ENCODE peak calls at places on chromosomes 5 and 9, in six cellular contexts. One of them, this sample, is unnamed.

GRCh38 chr5:119269061-119269579 is 86.7 kb upstream of the TNFAIP8 start:
- DNase-seq in bronchial epithelial cell: peak
- DNase-seq in CD8-positive, alpha-beta T cell: no peak
- DNase-seq in GM23248: peak
- DNase-seq in A549: peak
- DNase-seq in astrocyte of the spinal cord: peak
- DNase-seq in this sample: peak

GRCh38 chr5:59161206-59162105 is 578.6 kb downstream of the RAB3C start:
- DNase-seq in CD8-positive, alpha-beta T cell: no peak
- DNase-seq in astrocyte of the spinal cord: no peak
- DNase-seq in GM23248: no peak
- DNase-seq in A549: no peak
- DNase-seq in bronchial epithelial cell: no peak
- DNase-seq in this sample: no peak

GRCh38 chr5:125835293-125836172 is 587.7 kb upstream of the GRAMD2B start:
- DNase-seq in bronchial epithelial cell: peak
- DNase-seq in astrocyte of the spinal cord: peak
- DNase-seq in CD8-positive, alpha-beta T cell: no peak
- DNase-seq in A549: peak
- DNase-seq in GM23248: peak
- DNase-seq in this sample: no peak

GRCh38 chr5:9192286-9192685 is 353.6 kb downstream of the SEMA5A start:
- DNase-seq in astrocyte of the spinal cord: no peak
- DNase-seq in bronchial epithelial cell: no peak
- DNase-seq in CD8-positive, alpha-beta T cell: no peak
- DNase-seq in GM23248: no peak
- DNase-seq in A549: no peak
- DNase-seq in this sample: no peak

GRCh38 chr5:79535477-79536192 is 21.7 kb upstream of the HOMER1 start:
- DNase-seq in bronchial epithelial cell: no peak
- DNase-seq in GM23248: peak
- DNase-seq in CD8-positive, alpha-beta T cell: no peak
- DNase-seq in astrocyte of the spinal cord: no peak
- DNase-seq in A549: no peak
- DNase-seq in this sample: no peak

GRCh38 chr5:14186132-14186830 is 43.1 kb downstream of the TRIO start:
- DNase-seq in GM23248: peak
- DNase-seq in A549: peak
- DNase-seq in CD8-positive, alpha-beta T cell: no peak
- DNase-seq in astrocyte of the spinal cord: peak
- DNase-seq in bronchial epithelial cell: peak
- DNase-seq in this sample: peak

GRCh38 chr9:19127881-19128719 is 808 bp upstream of the PLIN2 start:
- DNase-seq in CD8-positive, alpha-beta T cell: no peak
- DNase-seq in bronchial epithelial cell: no peak
- DNase-seq in astrocyte of the spinal cord: peak
- DNase-seq in GM23248: peak
- DNase-seq in A549: peak
- DNase-seq in this sample: no peak

GRCh38 chr9:32565967-32566366 is 7.0 kb downstream of the NDUFB6 start:
- DNase-seq in bronchial epithelial cell: no peak
- DNase-seq in A549: no peak
- DNase-seq in astrocyte of the spinal cord: no peak
- DNase-seq in GM23248: no peak
- DNase-seq in CD8-positive, alpha-beta T cell: no peak
- DNase-seq in this sample: no peak

GRCh38 chr5:170049713-170050112 is 56.0 kb upstream of the FOXI1 start:
- DNase-seq in CD8-positive, alpha-beta T cell: no peak
- DNase-seq in A549: no peak
- DNase-seq in bronchial epithelial cell: no peak
- DNase-seq in astrocyte of the spinal cord: no peak
- DNase-seq in GM23248: no peak
- DNase-seq in this sample: no peak

GRCh38 chr9:122580360-122580759 is 2.8 kb downstream of the OR1L8 start:
- DNase-seq in A549: peak
- DNase-seq in astrocyte of the spinal cord: peak
- DNase-seq in GM23248: peak
- DNase-seq in bronchial epithelial cell: peak
- DNase-seq in CD8-positive, alpha-beta T cell: no peak
- DNase-seq in this sample: no peak

GRCh38 chr9:128753627-128754026 is 18.1 kb downstream of the ZER1 start:
- DNase-seq in GM23248: no peak
- DNase-seq in A549: no peak
- DNase-seq in bronchial epithelial cell: no peak
- DNase-seq in astrocyte of the spinal cord: no peak
- DNase-seq in CD8-positive, alpha-beta T cell: no peak
- DNase-seq in this sample: no peak

GRCh38 chr5:669842-670395 is 23.2 kb downstream of the TPPP start:
- DNase-seq in astrocyte of the spinal cord: no peak
- DNase-seq in GM23248: no peak
- DNase-seq in CD8-positive, alpha-beta T cell: no peak
- DNase-seq in A549: no peak
- DNase-seq in bronchial epithelial cell: no peak
- DNase-seq in this sample: no peak

GRCh38 chr5:76733049-76733417 is 17.1 kb downstream of the F2R start:
- DNase-seq in bronchial epithelial cell: no peak
- DNase-seq in GM23248: no peak
- DNase-seq in CD8-positive, alpha-beta T cell: no peak
- DNase-seq in astrocyte of the spinal cord: no peak
- DNase-seq in A549: no peak
- DNase-seq in this sample: no peak

GRCh38 chr9:86321373-86321772 is 32.8 kb downstream of the TUT7 start:
- DNase-seq in CD8-positive, alpha-beta T cell: no peak
- DNase-seq in GM23248: peak
- DNase-seq in bronchial epithelial cell: peak
- DNase-seq in astrocyte of the spinal cord: peak
- DNase-seq in A549: peak
- DNase-seq in this sample: peak

GRCh38 chr5:105475401-105475800 is 1912.8 kb upstream of the NUDT12 start:
- DNase-seq in CD8-positive, alpha-beta T cell: no peak
- DNase-seq in astrocyte of the spinal cord: no peak
- DNase-seq in GM23248: no peak
- DNase-seq in bronchial epithelial cell: no peak
- DNase-seq in A549: no peak
- DNase-seq in this sample: no peak

GRCh38 chr5:38780316-38780715 is 65.5 kb upstream of the OSMR start:
- DNase-seq in astrocyte of the spinal cord: peak
- DNase-seq in bronchial epithelial cell: peak
- DNase-seq in A549: no peak
- DNase-seq in CD8-positive, alpha-beta T cell: no peak
- DNase-seq in GM23248: no peak
- DNase-seq in this sample: no peak

GRCh38 chr5:116084231-116084630 is 594 bp upstream of the COMMD10 start:
- DNase-seq in bronchial epithelial cell: peak
- DNase-seq in A549: peak
- DNase-seq in GM23248: peak
- DNase-seq in astrocyte of the spinal cord: peak
- DNase-seq in CD8-positive, alpha-beta T cell: no peak
- DNase-seq in this sample: no peak

GRCh38 chr9:82260691-82261090 is 272.1 kb downstream of the SPATA31D1 start:
- DNase-seq in GM23248: no peak
- DNase-seq in bronchial epithelial cell: no peak
- DNase-seq in astrocyte of the spinal cord: no peak
- DNase-seq in A549: no peak
- DNase-seq in CD8-positive, alpha-beta T cell: no peak
- DNase-seq in this sample: no peak

GRCh38 chr5:93576015-93576414 is 5.0 kb downstream of the NR2F1-AS1 start:
- DNase-seq in astrocyte of the spinal cord: peak
- DNase-seq in bronchial epithelial cell: no peak
- DNase-seq in A549: no peak
- DNase-seq in GM23248: no peak
- DNase-seq in CD8-positive, alpha-beta T cell: no peak
- DNase-seq in this sample: no peak

GRCh38 chr5:73654171-73654811 is 28.3 kb downstream of the ARHGEF28 start:
- DNase-seq in GM23248: peak
- DNase-seq in A549: peak
- DNase-seq in CD8-positive, alpha-beta T cell: no peak
- DNase-seq in bronchial epithelial cell: peak
- DNase-seq in astrocyte of the spinal cord: no peak
- DNase-seq in this sample: peak

GRCh38 chr5:158265931-158266710 is 407.2 kb upstream of the CLINT1 start:
- DNase-seq in astrocyte of the spinal cord: no peak
- DNase-seq in GM23248: no peak
- DNase-seq in bronchial epithelial cell: no peak
- DNase-seq in A549: no peak
- DNase-seq in CD8-positive, alpha-beta T cell: no peak
- DNase-seq in this sample: no peak

GRCh38 chr9:74499770-74500583 is 2.8 kb downstream of the RORB start:
- DNase-seq in astrocyte of the spinal cord: peak
- DNase-seq in A549: no peak
- DNase-seq in GM23248: no peak
- DNase-seq in bronchial epithelial cell: no peak
- DNase-seq in CD8-positive, alpha-beta T cell: no peak
- DNase-seq in this sample: no peak

GRCh38 chr9:31335529-31336234 is 1048.8 kb upstream of the ACO1 start:
- DNase-seq in astrocyte of the spinal cord: no peak
- DNase-seq in GM23248: no peak
- DNase-seq in CD8-positive, alpha-beta T cell: no peak
- DNase-seq in A549: no peak
- DNase-seq in bronchial epithelial cell: no peak
- DNase-seq in this sample: no peak

GRCh38 chr5:77663081-77663863 is 24.8 kb upstream of the OTP start:
- DNase-seq in CD8-positive, alpha-beta T cell: no peak
- DNase-seq in GM23248: peak
- DNase-seq in astrocyte of the spinal cord: no peak
- DNase-seq in bronchial epithelial cell: no peak
- DNase-seq in A549: no peak
- DNase-seq in this sample: no peak

GRCh38 chr5:66015296-66015960 is 89.1 kb downstream of the ERBIN start:
- DNase-seq in astrocyte of the spinal cord: no peak
- DNase-seq in bronchial epithelial cell: no peak
- DNase-seq in CD8-positive, alpha-beta T cell: no peak
- DNase-seq in GM23248: no peak
- DNase-seq in A549: no peak
- DNase-seq in this sample: no peak

GRCh38 chr9:106757539-106757938 is 105.4 kb upstream of the ZNF462 start:
- DNase-seq in A549: no peak
- DNase-seq in astrocyte of the spinal cord: no peak
- DNase-seq in bronchial epithelial cell: no peak
- DNase-seq in GM23248: no peak
- DNase-seq in CD8-positive, alpha-beta T cell: no peak
- DNase-seq in this sample: no peak

GRCh38 chr5:56088967-56089829 is 94.4 kb upstream of the IL6ST start:
- DNase-seq in GM23248: peak
- DNase-seq in CD8-positive, alpha-beta T cell: no peak
- DNase-seq in A549: peak
- DNase-seq in astrocyte of the spinal cord: peak
- DNase-seq in bronchial epithelial cell: peak
- DNase-seq in this sample: peak

GRCh38 chr9:37534901-37535300 is 41.3 kb downstream of the FBXO10 start:
- DNase-seq in CD8-positive, alpha-beta T cell: no peak
- DNase-seq in bronchial epithelial cell: no peak
- DNase-seq in A549: no peak
- DNase-seq in astrocyte of the spinal cord: no peak
- DNase-seq in GM23248: no peak
- DNase-seq in this sample: no peak

DNA sequence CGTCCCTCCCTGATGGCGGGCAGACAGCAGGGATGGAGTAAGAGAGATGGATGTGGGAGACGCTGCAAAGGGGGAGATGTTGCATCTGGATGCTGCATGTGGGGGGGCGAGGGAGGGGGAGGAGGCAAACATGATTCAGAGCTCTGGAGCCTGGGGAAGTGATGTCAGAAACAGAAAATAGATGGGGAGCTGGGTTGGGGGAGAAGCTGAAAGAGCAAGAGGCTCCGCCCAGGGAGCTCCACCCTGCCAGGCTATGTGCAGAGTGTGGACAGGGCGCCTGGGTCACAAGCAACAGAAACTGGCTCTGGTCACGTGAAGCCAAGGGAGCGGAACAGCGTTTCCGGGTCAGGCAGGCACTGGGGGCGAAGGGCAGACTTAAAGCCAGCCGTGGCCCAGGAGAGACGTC is 12.7 kb downstream of the UNC5A start:
- DNase-seq in GM23248: no peak
- DNase-seq in astrocyte of the spinal cord: no peak
- DNase-seq in A549: no peak
- DNase-seq in bronchial epithelial cell: peak
- DNase-seq in CD8-positive, alpha-beta T cell: no peak
- DNase-seq in this sample: peak
- H3K4me3 ChIP-seq in GM23248: no peak
- H3K4me3 ChIP-seq in astrocyte of the spinal cord: no peak
- H3K4me3 ChIP-seq in A549: no peak
- H3K4me3 ChIP-seq in bronchial epithelial cell: no peak
- H3K4me3 ChIP-seq in CD8-positive, alpha-beta T cell: no peak
- H3K4me3 ChIP-seq in this sample: peak

DNA sequence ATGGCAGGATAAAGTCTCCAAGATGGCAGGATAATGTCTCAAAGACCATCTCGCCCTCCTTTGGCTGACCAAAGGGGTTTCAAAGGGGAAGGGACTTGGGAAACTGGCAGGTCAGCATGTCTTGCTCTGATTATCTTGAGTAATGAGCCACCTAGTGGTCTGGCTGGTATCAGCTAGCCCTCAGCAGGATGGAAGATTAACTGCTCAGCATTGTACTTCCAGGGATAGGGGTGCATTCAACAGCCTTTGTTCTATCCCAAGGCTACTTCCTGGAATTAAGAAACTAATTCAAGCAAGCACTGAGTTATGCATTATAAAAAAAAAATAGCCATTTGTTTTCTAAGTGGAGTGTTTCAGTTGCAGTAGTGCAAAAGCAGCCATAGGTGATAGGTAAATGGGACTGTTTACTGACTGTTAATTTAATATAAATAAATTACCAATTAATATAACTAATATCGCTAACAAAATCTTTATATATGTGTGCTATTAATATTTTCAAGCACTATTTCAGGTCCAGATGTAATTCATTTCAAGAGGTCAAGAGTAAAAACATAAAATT is 555.5 kb downstream of the CDH9 start:
- DNase-seq in A549: peak
- DNase-seq in CD8-positive, alpha-beta T cell: no peak
- DNase-seq in GM23248: peak
- DNase-seq in astrocyte of the spinal cord: peak
- DNase-seq in bronchial epithelial cell: peak
- DNase-seq in this sample: no peak
- H3K4me3 ChIP-seq in A549: peak
- H3K4me3 ChIP-seq in CD8-positive, alpha-beta T cell: no peak
- H3K4me3 ChIP-seq in GM23248: no peak
- H3K4me3 ChIP-seq in astrocyte of the spinal cord: no peak
- H3K4me3 ChIP-seq in bronchial epithelial cell: no peak
- H3K4me3 ChIP-seq in this sample: no peak

DNA sequence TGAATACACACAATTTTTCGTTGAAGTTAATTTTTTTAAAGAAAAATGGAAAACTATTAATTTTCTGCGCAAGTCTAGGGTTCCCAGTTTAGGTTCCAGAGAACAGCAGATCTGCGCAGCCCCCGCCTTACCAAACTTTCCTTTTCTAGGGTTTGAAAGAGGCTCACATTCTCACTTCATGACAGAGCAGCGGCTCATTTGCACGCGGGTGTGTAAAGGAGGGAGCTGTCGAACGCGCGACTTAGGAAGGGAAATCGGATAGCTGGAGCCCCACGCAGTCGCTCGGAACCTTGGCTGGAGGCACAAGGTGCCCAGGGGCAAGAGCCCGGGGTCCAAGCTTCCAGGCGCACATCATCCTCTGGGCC is 198.9 kb downstream of the MEF2C start:
- DNase-seq in astrocyte of the spinal cord: no peak
- DNase-seq in CD8-positive, alpha-beta T cell: no peak
- DNase-seq in bronchial epithelial cell: no peak
- DNase-seq in GM23248: no peak
- DNase-seq in A549: no peak
- DNase-seq in this sample: no peak
- H3K4me3 ChIP-seq in astrocyte of the spinal cord: peak
- H3K4me3 ChIP-seq in CD8-positive, alpha-beta T cell: no peak
- H3K4me3 ChIP-seq in bronchial epithelial cell: no peak
- H3K4me3 ChIP-seq in GM23248: no peak
- H3K4me3 ChIP-seq in A549: peak
- H3K4me3 ChIP-seq in this sample: no peak

GRCh38 chr5:124734574-124735168 is 11.8 kb downstream of the ZNF608 start:
- DNase-seq in GM23248: no peak
- DNase-seq in A549: no peak
- DNase-seq in CD8-positive, alpha-beta T cell: no peak
- DNase-seq in bronchial epithelial cell: no peak
- DNase-seq in astrocyte of the spinal cord: no peak
- DNase-seq in this sample: no peak
- H3K4me3 ChIP-seq in GM23248: peak
- H3K4me3 ChIP-seq in A549: no peak
- H3K4me3 ChIP-seq in CD8-positive, alpha-beta T cell: no peak
- H3K4me3 ChIP-seq in bronchial epithelial cell: no peak
- H3K4me3 ChIP-seq in astrocyte of the spinal cord: no peak
- H3K4me3 ChIP-seq in this sample: no peak

This sample was measured in PC-9.